ENCODE peak calls at places on chromosomes 4 and X, in five cellular contexts. J is NCI-H1092; S is esophagus squamous epithelium; I is stimulated activated CD4-positive, alpha-beta T cell treated with anti-CD3 and anti-CD28 coated beads, Interleukin-12 subunit alpha, Interleukin-12 subunit beta, amount 100 ng/mL, for 48 hours; G is A549. C is an unnamed sample.

GRCh38 chr4:183599690-183600089 is 59.3 kb downstream of the RWDD4 start:
- DNase-seq in J (no peak), S (no peak), I (no peak), G (no peak), C (no peak)

GRCh38 chr4:16230308-16230707 is 4.0 kb upstream of the TAPT1 start:
- DNase-seq in J (no peak), S (no peak), I (no peak), G (no peak), C (no peak)

GRCh38 chr4:71659979-71660378 is 123.9 kb downstream of the GC start:
- DNase-seq in J (no peak), S (no peak), I (no peak), G (no peak), C (no peak)

GRCh38 chr4:177441061-177441802 is 1.0 kb downstream of the AGA start:
- DNase-seq in J (peak; percentile 2), S (no peak), I (no peak), G (peak; percentile 35), C (peak; percentile 52)

GRCh38 chr4:78267790-78268189 is 210.7 kb downstream of the FRAS1 start:
- DNase-seq in J (no peak), S (no peak), I (no peak), G (no peak), C (no peak)

GRCh38 chrX:139831689-139832456 is 101.0 kb downstream of the ATP11C start:
- DNase-seq in J (no peak), S (no peak), I (no peak), G (peak; percentile 33), C (no peak)

GRCh38 chr4:155972098-155972497 is 18.4 kb upstream of the CTSO start:
- DNase-seq in J (no peak), S (no peak), I (no peak), G (peak; percentile 35), C (no peak)

GRCh38 chr4:89298788-89299152 is 8.8 kb downstream of the GPRIN3 start:
- DNase-seq in J (no peak), S (no peak), I (no peak), G (no peak), C (no peak)

GRCh38 chrX:46710425-46710824 is 48.5 kb downstream of the SLC9A7 start:
- DNase-seq in J (no peak), S (no peak), I (no peak), G (peak; percentile 26), C (no peak)

GRCh38 chr4:141565379-141566089 is 70.8 kb upstream of the IL15 start:
- DNase-seq in J (no peak), S (no peak), I (no peak), G (peak; percentile 84), C (no peak)

GRCh38 chr4:113469023-113469390 is 292.5 kb downstream of the CAMK2D start:
- DNase-seq in J (no peak), S (no peak), I (no peak), G (no peak), C (no peak)

GRCh38 chr4:89497517-89498308 is 190.1 kb upstream of the GPRIN3 start:
- DNase-seq in J (no peak), S (no peak), I (no peak), G (peak; percentile 19), C (no peak)

GRCh38 chr4:150368667-150369066 is 213.3 kb upstream of the MAB21L2 start:
- DNase-seq in J (peak; percentile 65), S (no peak), I (no peak), G (no peak), C (no peak)

GRCh38 chr4:156705291-156705690 is 266.3 kb downstream of the PDGFC start:
- DNase-seq in J (no peak), S (no peak), I (no peak), G (no peak), C (no peak)

GRCh38 chrX:101595739-101596419 is 21.9 kb downstream of the ARMCX6 start:
- DNase-seq in J (peak; percentile 12), S (no peak), I (no peak), G (peak; percentile 72), C (peak; percentile 18)

GRCh38 chr4:3031357-3032064 is 42.8 kb downstream of the HTT-AS start:
- DNase-seq in J (no peak), S (no peak), I (no peak), G (no peak), C (no peak)

GRCh38 chr4:57282556-57283310 is 172.5 kb upstream of the IGFBP7 start:
- DNase-seq in J (no peak), S (no peak), I (no peak), G (no peak), C (no peak)

GRCh38 chr4:26311633-26312032 is 9.2 kb upstream of the RBPJ start:
- DNase-seq in J (no peak), S (no peak), I (no peak), G (no peak), C (no peak)

GRCh38 chrX:119502727-119503483 is 34.7 kb downstream of the SLC25A5 start:
- DNase-seq in J (peak; percentile 18), S (no peak), I (no peak), G (peak; percentile 96), C (no peak)

GRCh38 chr4:82638479-82638878 is 76.7 kb upstream of the TMEM150C start:
- DNase-seq in J (no peak), S (no peak), I (no peak), G (no peak), C (no peak)

GRCh38 chr4:42654606-42655005 is 2.3 kb downstream of the ATP8A1 start:
- DNase-seq in J (no peak), S (no peak), I (no peak), G (no peak), C (no peak)

C was measured in K562.